ENCODE peak calls at places on chromosomes 16 and 17, in ten cellular contexts. One of them, this sample, is unnamed.

GRCh38 chr17:30312218-30312617 is 20.5 kb upstream of the BLMH start:
- DNase-seq in GM23338: no peak
- DNase-seq in CD8-positive, alpha-beta memory T cell: no peak
- DNase-seq in stomach: no peak
- DNase-seq in suprapubic skin: no peak
- DNase-seq in small intestine: peak
- DNase-seq in SJSA1: no peak
- DNase-seq in fibroblast of lung: no peak
- DNase-seq in HL-60: no peak
- DNase-seq in left lung: no peak
- DNase-seq in this sample: no peak

GRCh38 chr17:8792646-8793045 is 6.5 kb downstream of the MFSD6L start:
- DNase-seq in GM23338: no peak
- DNase-seq in HL-60: no peak
- DNase-seq in fibroblast of lung: no peak
- DNase-seq in SJSA1: no peak
- DNase-seq in stomach: no peak
- DNase-seq in small intestine: no peak
- DNase-seq in left lung: no peak
- DNase-seq in CD8-positive, alpha-beta memory T cell: no peak
- DNase-seq in suprapubic skin: no peak
- DNase-seq in this sample: no peak

GRCh38 chr16:51569204-51569911 is 418.3 kb upstream of the SALL1 start:
- DNase-seq in HL-60: peak
- DNase-seq in small intestine: no peak
- DNase-seq in left lung: no peak
- DNase-seq in suprapubic skin: no peak
- DNase-seq in SJSA1: no peak
- DNase-seq in CD8-positive, alpha-beta memory T cell: no peak
- DNase-seq in GM23338: no peak
- DNase-seq in fibroblast of lung: no peak
- DNase-seq in stomach: no peak
- DNase-seq in this sample: no peak

GRCh38 chr17:81392909-81393654 is 2.2 kb upstream of the BAHCC1 start:
- DNase-seq in fibroblast of lung: peak
- DNase-seq in left lung: no peak
- DNase-seq in GM23338: peak
- DNase-seq in SJSA1: peak
- DNase-seq in suprapubic skin: no peak
- DNase-seq in stomach: no peak
- DNase-seq in CD8-positive, alpha-beta memory T cell: no peak
- DNase-seq in small intestine: peak
- DNase-seq in HL-60: no peak
- DNase-seq in this sample: no peak

GRCh38 chr17:80742091-80742490 is 197.5 kb downstream of the RPTOR start:
- DNase-seq in SJSA1: no peak
- DNase-seq in small intestine: no peak
- DNase-seq in fibroblast of lung: no peak
- DNase-seq in GM23338: no peak
- DNase-seq in left lung: no peak
- DNase-seq in suprapubic skin: no peak
- DNase-seq in CD8-positive, alpha-beta memory T cell: no peak
- DNase-seq in stomach: no peak
- DNase-seq in HL-60: no peak
- DNase-seq in this sample: no peak

GRCh38 chr17:17182601-17183136 is 23.5 kb downstream of the PLD6 start:
- DNase-seq in HL-60: no peak
- DNase-seq in CD8-positive, alpha-beta memory T cell: no peak
- DNase-seq in small intestine: no peak
- DNase-seq in suprapubic skin: no peak
- DNase-seq in SJSA1: no peak
- DNase-seq in stomach: no peak
- DNase-seq in GM23338: no peak
- DNase-seq in fibroblast of lung: no peak
- DNase-seq in left lung: no peak
- DNase-seq in this sample: no peak

GRCh38 chr17:78862073-78863023 is 21.7 kb upstream of the USP36 start:
- DNase-seq in left lung: peak
- DNase-seq in stomach: peak
- DNase-seq in suprapubic skin: peak
- DNase-seq in CD8-positive, alpha-beta memory T cell: no peak
- DNase-seq in fibroblast of lung: peak
- DNase-seq in GM23338: no peak
- DNase-seq in SJSA1: peak
- DNase-seq in small intestine: peak
- DNase-seq in HL-60: peak
- DNase-seq in this sample: no peak

GRCh38 chr16:48526958-48527331 is 83.0 kb downstream of the N4BP1 start:
- DNase-seq in GM23338: no peak
- DNase-seq in fibroblast of lung: no peak
- DNase-seq in left lung: no peak
- DNase-seq in SJSA1: no peak
- DNase-seq in CD8-positive, alpha-beta memory T cell: no peak
- DNase-seq in stomach: no peak
- DNase-seq in small intestine: no peak
- DNase-seq in HL-60: no peak
- DNase-seq in suprapubic skin: no peak
- DNase-seq in this sample: no peak

GRCh38 chr17:61235821-61236197 is 163.8 kb upstream of the TBX2 start:
- DNase-seq in SJSA1: peak
- DNase-seq in suprapubic skin: no peak
- DNase-seq in left lung: no peak
- DNase-seq in GM23338: no peak
- DNase-seq in stomach: no peak
- DNase-seq in CD8-positive, alpha-beta memory T cell: no peak
- DNase-seq in small intestine: no peak
- DNase-seq in HL-60: no peak
- DNase-seq in fibroblast of lung: peak
- DNase-seq in this sample: no peak

GRCh38 chr16:4734730-4735575 is 616 bp downstream of the DNAAF8 start:
- DNase-seq in GM23338: peak
- DNase-seq in CD8-positive, alpha-beta memory T cell: peak
- DNase-seq in fibroblast of lung: peak
- DNase-seq in SJSA1: no peak
- DNase-seq in small intestine: peak
- DNase-seq in HL-60: peak
- DNase-seq in stomach: peak
- DNase-seq in suprapubic skin: peak
- DNase-seq in left lung: peak
- DNase-seq in this sample: peak

GRCh38 chr16:1959269-1960039 is at the start of gene NDUFB10:
- DNase-seq in stomach: peak
- DNase-seq in SJSA1: peak
- DNase-seq in CD8-positive, alpha-beta memory T cell: peak
- DNase-seq in left lung: peak
- DNase-seq in suprapubic skin: peak
- DNase-seq in GM23338: peak
- DNase-seq in small intestine: peak
- DNase-seq in HL-60: peak
- DNase-seq in fibroblast of lung: peak
- DNase-seq in this sample: peak

GRCh38 chr17:59668816-59669215 is 38.4 kb downstream of the PTRH2 start:
- DNase-seq in GM23338: no peak
- DNase-seq in stomach: no peak
- DNase-seq in HL-60: no peak
- DNase-seq in small intestine: no peak
- DNase-seq in SJSA1: peak
- DNase-seq in suprapubic skin: no peak
- DNase-seq in fibroblast of lung: peak
- DNase-seq in CD8-positive, alpha-beta memory T cell: no peak
- DNase-seq in left lung: no peak
- DNase-seq in this sample: no peak

GRCh38 chr17:3885970-3886369 is 6.9 kb downstream of the CAMKK1 start:
- DNase-seq in small intestine: no peak
- DNase-seq in suprapubic skin: no peak
- DNase-seq in fibroblast of lung: peak
- DNase-seq in stomach: no peak
- DNase-seq in GM23338: no peak
- DNase-seq in HL-60: no peak
- DNase-seq in CD8-positive, alpha-beta memory T cell: no peak
- DNase-seq in SJSA1: peak
- DNase-seq in left lung: no peak
- DNase-seq in this sample: no peak

GRCh38 chr16:80739523-80739922 is 64.9 kb downstream of the CDYL2 start:
- DNase-seq in left lung: no peak
- DNase-seq in CD8-positive, alpha-beta memory T cell: no peak
- DNase-seq in stomach: no peak
- DNase-seq in fibroblast of lung: no peak
- DNase-seq in small intestine: no peak
- DNase-seq in SJSA1: no peak
- DNase-seq in GM23338: no peak
- DNase-seq in HL-60: no peak
- DNase-seq in suprapubic skin: no peak
- DNase-seq in this sample: no peak

GRCh38 chr16:67946966-67947558 is 3.1 kb upstream of the LCAT start:
- DNase-seq in HL-60: no peak
- DNase-seq in fibroblast of lung: no peak
- DNase-seq in stomach: no peak
- DNase-seq in small intestine: no peak
- DNase-seq in GM23338: no peak
- DNase-seq in SJSA1: no peak
- DNase-seq in left lung: no peak
- DNase-seq in CD8-positive, alpha-beta memory T cell: no peak
- DNase-seq in suprapubic skin: no peak
- DNase-seq in this sample: no peak
- H3K27ac ChIP-seq in HL-60: no peak
- H3K27ac ChIP-seq in fibroblast of lung: no peak
- H3K27ac ChIP-seq in stomach: no peak
- H3K27ac ChIP-seq in small intestine: no peak
- H3K27ac ChIP-seq in GM23338: no peak
- H3K27ac ChIP-seq in SJSA1: no peak
- H3K27ac ChIP-seq in left lung: no peak
- H3K27ac ChIP-seq in CD8-positive, alpha-beta memory T cell: no peak
- H3K27ac ChIP-seq in suprapubic skin: no peak
- H3K27ac ChIP-seq in this sample: no peak

GRCh38 chr17:2621241-2621640 is 27.8 kb downstream of the PAFAH1B1 start:
- DNase-seq in HL-60: no peak
- DNase-seq in GM23338: no peak
- DNase-seq in fibroblast of lung: no peak
- DNase-seq in CD8-positive, alpha-beta memory T cell: no peak
- DNase-seq in SJSA1: no peak
- DNase-seq in suprapubic skin: no peak
- DNase-seq in left lung: no peak
- DNase-seq in small intestine: no peak
- DNase-seq in stomach: no peak
- DNase-seq in this sample: no peak

GRCh38 chr17:2624292-2624731 is 30.9 kb downstream of the PAFAH1B1 start:
- DNase-seq in stomach: no peak
- DNase-seq in fibroblast of lung: no peak
- DNase-seq in suprapubic skin: no peak
- DNase-seq in CD8-positive, alpha-beta memory T cell: no peak
- DNase-seq in left lung: no peak
- DNase-seq in HL-60: peak
- DNase-seq in GM23338: peak
- DNase-seq in SJSA1: no peak
- DNase-seq in small intestine: no peak
- DNase-seq in this sample: no peak
- H3K27ac ChIP-seq in stomach: no peak
- H3K27ac ChIP-seq in fibroblast of lung: no peak
- H3K27ac ChIP-seq in suprapubic skin: no peak
- H3K27ac ChIP-seq in CD8-positive, alpha-beta memory T cell: no peak
- H3K27ac ChIP-seq in left lung: no peak
- H3K27ac ChIP-seq in HL-60: peak
- H3K27ac ChIP-seq in GM23338: peak
- H3K27ac ChIP-seq in SJSA1: no peak
- H3K27ac ChIP-seq in small intestine: no peak
- H3K27ac ChIP-seq in this sample: no peak

DNA sequence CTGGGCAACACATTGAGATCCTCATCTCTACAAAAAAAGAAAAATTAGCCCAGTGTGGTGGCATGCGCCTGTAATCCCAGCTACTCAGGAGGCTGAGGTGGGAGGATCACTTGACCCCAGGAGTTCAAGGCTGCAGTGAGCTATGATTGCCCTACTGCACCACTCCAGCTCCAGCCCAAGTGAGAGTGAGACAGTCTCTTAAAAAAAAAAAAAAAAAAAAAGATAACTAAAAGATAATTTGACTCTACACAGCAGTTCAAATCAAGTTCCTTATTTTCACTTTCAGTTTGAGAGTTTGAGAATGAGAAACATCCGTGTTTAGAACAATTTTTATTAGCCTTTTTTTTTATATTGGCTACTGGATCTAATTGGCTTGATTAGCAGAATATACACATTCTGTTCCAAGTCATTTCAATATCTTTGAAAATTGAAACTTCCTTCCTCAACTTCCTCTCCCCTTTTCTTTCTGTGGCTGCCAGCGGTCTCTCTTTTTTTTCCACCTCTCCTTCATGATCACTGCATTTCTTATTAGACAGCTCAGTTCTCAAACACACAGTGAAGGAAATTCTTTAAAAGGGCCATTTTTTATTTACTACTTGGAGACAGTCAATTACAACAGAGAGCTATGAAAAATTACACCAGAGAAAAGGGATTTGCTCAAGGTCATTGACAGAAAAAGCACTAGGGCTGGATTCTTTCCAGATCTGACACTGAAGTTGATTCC is 4.5 kb upstream of the ACSF2 start:
- DNase-seq in SJSA1: peak
- DNase-seq in left lung: no peak
- DNase-seq in suprapubic skin: no peak
- DNase-seq in fibroblast of lung: peak
- DNase-seq in GM23338: no peak
- DNase-seq in HL-60: peak
- DNase-seq in stomach: no peak
- DNase-seq in small intestine: peak
- DNase-seq in CD8-positive, alpha-beta memory T cell: no peak
- DNase-seq in this sample: peak
- H3K27ac ChIP-seq in SJSA1: no peak
- H3K27ac ChIP-seq in left lung: peak
- H3K27ac ChIP-seq in suprapubic skin: no peak
- H3K27ac ChIP-seq in fibroblast of lung: peak
- H3K27ac ChIP-seq in GM23338: no peak
- H3K27ac ChIP-seq in HL-60: peak
- H3K27ac ChIP-seq in stomach: peak
- H3K27ac ChIP-seq in small intestine: peak
- H3K27ac ChIP-seq in CD8-positive, alpha-beta memory T cell: peak
- H3K27ac ChIP-seq in this sample: peak

DNA sequence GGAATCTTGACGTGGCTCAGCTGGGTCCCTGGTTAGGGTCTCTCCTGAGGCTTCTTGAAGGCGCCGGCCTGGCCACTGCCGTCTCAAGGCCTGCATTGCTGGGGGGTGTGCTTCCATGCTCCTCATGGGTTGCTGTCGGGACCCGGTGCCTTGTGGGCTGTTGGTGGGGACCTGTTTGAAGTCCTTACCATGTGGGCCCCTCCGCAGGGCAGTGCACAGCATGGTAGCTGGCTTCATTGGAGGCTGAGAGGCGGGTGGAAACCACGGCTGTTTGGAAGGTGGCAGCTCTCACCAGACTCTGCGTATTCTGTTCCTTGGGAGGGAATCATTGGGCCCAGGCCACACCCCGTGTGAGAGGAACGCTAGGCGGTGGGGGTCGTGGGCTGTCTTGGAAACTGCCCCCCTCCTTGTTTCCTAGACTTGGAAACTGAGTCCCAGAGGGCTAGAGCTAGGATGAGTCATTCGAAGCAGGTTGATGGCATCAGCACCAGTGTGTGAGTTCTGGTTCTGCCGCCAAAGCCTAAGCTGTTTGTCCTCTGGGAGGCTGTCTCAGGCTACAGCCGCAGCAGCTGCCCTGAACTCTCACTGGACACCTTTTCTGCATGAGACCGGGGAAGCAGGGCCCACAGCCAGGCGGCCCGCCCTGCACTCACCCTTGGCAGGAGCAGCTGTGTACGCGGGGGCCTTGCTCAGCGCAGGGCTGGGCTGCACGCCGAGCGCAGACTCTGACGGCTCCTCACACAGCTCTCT is 35.2 kb downstream of the ZNF750 start:
- DNase-seq in CD8-positive, alpha-beta memory T cell: no peak
- DNase-seq in HL-60: no peak
- DNase-seq in stomach: peak
- DNase-seq in left lung: peak
- DNase-seq in SJSA1: no peak
- DNase-seq in fibroblast of lung: peak
- DNase-seq in small intestine: no peak
- DNase-seq in GM23338: no peak
- DNase-seq in suprapubic skin: no peak
- DNase-seq in this sample: no peak
- H3K27ac ChIP-seq in CD8-positive, alpha-beta memory T cell: no peak
- H3K27ac ChIP-seq in HL-60: no peak
- H3K27ac ChIP-seq in stomach: peak
- H3K27ac ChIP-seq in left lung: no peak
- H3K27ac ChIP-seq in SJSA1: no peak
- H3K27ac ChIP-seq in fibroblast of lung: peak
- H3K27ac ChIP-seq in small intestine: no peak
- H3K27ac ChIP-seq in GM23338: no peak
- H3K27ac ChIP-seq in suprapubic skin: no peak
- H3K27ac ChIP-seq in this sample: no peak